ENCODE peak calls at places on chromosomes 16 and 17, in four cellular contexts. One of them, this sample, is unnamed.

GRCh38 chr16:29825145-29826044 is 5.1 kb downstream of the MVP start:
- DNase-seq in IMR-90: peak; percentile 90
- DNase-seq in A549: peak; percentile 78
- DNase-seq in HepG2: no peak
- DNase-seq in this sample: no peak

GRCh38 chr16:66205287-66206167 is 161.0 kb upstream of the CDH5 start:
- DNase-seq in IMR-90: peak; percentile 37
- DNase-seq in A549: no peak
- DNase-seq in HepG2: no peak
- DNase-seq in this sample: no peak

GRCh38 chr17:40996829-40997228 is 2.9 kb upstream of the KRTAP3-3 start:
- DNase-seq in IMR-90: no peak
- DNase-seq in A549: no peak
- DNase-seq in HepG2: no peak
- DNase-seq in this sample: no peak

GRCh38 chr16:57367111-57367752 is 5.1 kb upstream of the CX3CL1 start:
- DNase-seq in IMR-90: no peak
- DNase-seq in A549: no peak
- DNase-seq in HepG2: no peak
- DNase-seq in this sample: no peak

GRCh38 chr16:28231763-28232162 is 20.0 kb upstream of the XPO6 start:
- DNase-seq in IMR-90: no peak
- DNase-seq in A549: no peak
- DNase-seq in HepG2: no peak
- DNase-seq in this sample: no peak

GRCh38 chr17:63399316-63399715 is 46.8 kb downstream of the CYB561 start:
- DNase-seq in IMR-90: peak; percentile 70
- DNase-seq in A549: no peak
- DNase-seq in HepG2: no peak
- DNase-seq in this sample: no peak

GRCh38 chr16:1871974-1872635 is at the start of gene MEIOB:
- DNase-seq in IMR-90: no peak
- DNase-seq in A549: peak; percentile 46
- DNase-seq in HepG2: no peak
- DNase-seq in this sample: no peak

GRCh38 chr16:55257971-55258613 is 65.9 kb upstream of the IRX6 start:
- DNase-seq in IMR-90: peak; percentile 26
- DNase-seq in A549: no peak
- DNase-seq in HepG2: peak; percentile 41
- DNase-seq in this sample: peak; percentile 70

GRCh38 chr16:54938351-54939346 is 8.0 kb downstream of the IRX5 start:
- DNase-seq in IMR-90: no peak
- DNase-seq in A549: no peak
- DNase-seq in HepG2: no peak
- DNase-seq in this sample: no peak

GRCh38 chr17:20284018-20284417 is 183.3 kb downstream of the LGALS9B start:
- DNase-seq in IMR-90: peak; percentile 42
- DNase-seq in A549: no peak
- DNase-seq in HepG2: no peak
- DNase-seq in this sample: no peak

GRCh38 chr16:77157773-77158172 is 33.2 kb upstream of the MON1B start:
- DNase-seq in IMR-90: no peak
- DNase-seq in A549: no peak
- DNase-seq in HepG2: no peak
- DNase-seq in this sample: no peak

GRCh38 chr17:58184308-58184985 is 8.1 kb upstream of the EPX start:
- DNase-seq in IMR-90: peak; percentile 47
- DNase-seq in A549: no peak
- DNase-seq in HepG2: no peak
- DNase-seq in this sample: peak; percentile 22

GRCh38 chr16:73214825-73215481 is 167.0 kb upstream of the ZFHX3 start:
- DNase-seq in IMR-90: peak; percentile 93
- DNase-seq in A549: no peak
- DNase-seq in HepG2: no peak
- DNase-seq in this sample: no peak

GRCh38 chr17:28901866-28902818 is 737 bp downstream of the DHRS13 start:
- DNase-seq in IMR-90: no peak
- DNase-seq in A549: peak; percentile 36
- DNase-seq in HepG2: no peak
- DNase-seq in this sample: peak; percentile 35

GRCh38 chr16:83058376-83058775 is 431.6 kb downstream of the CDH13 start:
- DNase-seq in IMR-90: no peak
- DNase-seq in A549: no peak
- DNase-seq in HepG2: no peak
- DNase-seq in this sample: no peak

GRCh38 chr16:14186007-14186953 is 115.2 kb downstream of the MRTFB start:
- DNase-seq in IMR-90: peak; percentile 79
- DNase-seq in A549: no peak
- DNase-seq in HepG2: no peak
- DNase-seq in this sample: peak; percentile 42

GRCh38 chr17:33052856-33053255 is 61.2 kb downstream of the SPACA3 start:
- DNase-seq in IMR-90: no peak
- DNase-seq in A549: no peak
- DNase-seq in HepG2: no peak
- DNase-seq in this sample: no peak

GRCh38 chr16:75260856-75261589 is 9.6 kb upstream of the BCAR1 start:
- DNase-seq in IMR-90: no peak
- DNase-seq in A549: no peak
- DNase-seq in HepG2: no peak
- DNase-seq in this sample: no peak

GRCh38 chr16:31357324-31358156 is 2.6 kb downstream of the ITGAX start:
- DNase-seq in IMR-90: no peak
- DNase-seq in A549: no peak
- DNase-seq in HepG2: no peak
- DNase-seq in this sample: no peak

GRCh38 chr16:84650062-84650991 is 2.0 kb downstream of the KLHL36 start:
- DNase-seq in IMR-90: peak; percentile 86
- DNase-seq in A549: peak; percentile 60
- DNase-seq in HepG2: peak; percentile 44
- DNase-seq in this sample: no peak

GRCh38 chr16:67279296-67280089 is at the start of gene PLEKHG4:
- DNase-seq in IMR-90: peak; percentile 66
- DNase-seq in A549: peak; percentile 93
- DNase-seq in HepG2: peak; percentile 69
- DNase-seq in this sample: peak; percentile 95

GRCh38 chr16:73339821-73340220 is 291.9 kb upstream of the ZFHX3 start:
- DNase-seq in IMR-90: no peak
- DNase-seq in A549: no peak
- DNase-seq in HepG2: no peak
- DNase-seq in this sample: no peak

GRCh38 chr17:46027326-46028325 is 28.6 kb downstream of the STH start:
- DNase-seq in IMR-90: no peak
- DNase-seq in A549: no peak
- DNase-seq in HepG2: no peak
- DNase-seq in this sample: no peak

GRCh38 chr16:57146735-57147134 is 39.1 kb downstream of the PSME3IP1 start:
- DNase-seq in IMR-90: no peak
- DNase-seq in A549: peak; percentile 62
- DNase-seq in HepG2: peak; percentile 28
- DNase-seq in this sample: peak; percentile 57

GRCh38 chr16:49488740-49489525 is 115.3 kb downstream of the C16orf78 start:
- DNase-seq in IMR-90: no peak
- DNase-seq in A549: no peak
- DNase-seq in HepG2: no peak
- DNase-seq in this sample: no peak

GRCh38 chr17:62627904-62628603 is 584 bp downstream of the MRC2 start:
- DNase-seq in IMR-90: peak; percentile 74
- DNase-seq in A549: peak; percentile 55
- DNase-seq in HepG2: no peak
- DNase-seq in this sample: peak; percentile 34

GRCh38 chr17:43757171-43757660 is 1.4 kb downstream of the SOST start:
- DNase-seq in IMR-90: no peak
- DNase-seq in A549: no peak
- DNase-seq in HepG2: no peak
- DNase-seq in this sample: no peak

GRCh38 chr16:46866286-46866685 is 17.9 kb upstream of the GPT2 start:
- DNase-seq in IMR-90: no peak
- DNase-seq in A549: no peak
- DNase-seq in HepG2: no peak
- DNase-seq in this sample: no peak

GRCh38 chr16:19804538-19805323 is 79.9 kb downstream of the GPRC5B start:
- DNase-seq in IMR-90: no peak
- DNase-seq in A549: no peak
- DNase-seq in HepG2: no peak
- DNase-seq in this sample: no peak

GRCh38 chr17:61904094-61904710 is 23.6 kb downstream of the INTS2 start:
- DNase-seq in IMR-90: no peak
- DNase-seq in A549: no peak
- DNase-seq in HepG2: no peak
- DNase-seq in this sample: no peak

GRCh38 chr16:88810868-88811599 is 694 bp downstream of the APRT start:
- DNase-seq in IMR-90: peak; percentile 69
- DNase-seq in A549: peak; percentile 41
- DNase-seq in HepG2: peak; percentile 73
- DNase-seq in this sample: no peak

GRCh38 chr17:4175921-4176802 is 33.2 kb downstream of the CYB5D2 start:
- DNase-seq in IMR-90: peak; percentile 45
- DNase-seq in A549: no peak
- DNase-seq in HepG2: no peak
- DNase-seq in this sample: no peak
- TF ChIP-seq BHLHE40 in IMR-90: no peak
- TF ChIP-seq BHLHE40 in A549: no peak
- TF ChIP-seq BHLHE40 in HepG2: no peak
- TF ChIP-seq BHLHE40 in this sample: no peak

GRCh38 chr16:4944333-4945281 is 7.7 kb upstream of the PPL start:
- DNase-seq in IMR-90: peak; percentile 97
- DNase-seq in A549: peak; percentile 89
- DNase-seq in HepG2: peak; percentile 98
- DNase-seq in this sample: peak; percentile 54

GRCh38 chr16:4946917-4947316 is 10.0 kb upstream of the PPL start:
- DNase-seq in IMR-90: no peak
- DNase-seq in A549: no peak
- DNase-seq in HepG2: no peak
- DNase-seq in this sample: no peak

GRCh38 chr16:4947722-4948503 is 10.2 kb upstream of the SEC14L5 start:
- DNase-seq in IMR-90: no peak
- DNase-seq in A549: no peak
- DNase-seq in HepG2: peak; percentile 85
- DNase-seq in this sample: no peak

GRCh38 chr16:4948903-4949766 is 9.0 kb upstream of the SEC14L5 start:
- DNase-seq in IMR-90: no peak
- DNase-seq in A549: no peak
- DNase-seq in HepG2: no peak
- DNase-seq in this sample: no peak

GRCh38 chr16:4945560-4946502 is 8.9 kb upstream of the PPL start:
- DNase-seq in IMR-90: no peak
- DNase-seq in A549: peak; percentile 74
- DNase-seq in HepG2: no peak
- DNase-seq in this sample: no peak
- TF ChIP-seq BHLHE40 in IMR-90: no peak
- TF ChIP-seq BHLHE40 in A549: no peak
- TF ChIP-seq BHLHE40 in HepG2: no peak
- TF ChIP-seq BHLHE40 in this sample: no peak

GRCh38 chr17:17830740-17831207 is 6.0 kb downstream of the SREBF1 start:
- DNase-seq in IMR-90: no peak
- DNase-seq in A549: no peak
- DNase-seq in HepG2: peak; percentile 92
- DNase-seq in this sample: no peak

GRCh38 chr17:17832040-17832363 is 4.8 kb downstream of the SREBF1 start:
- DNase-seq in IMR-90: no peak
- DNase-seq in A549: no peak
- DNase-seq in HepG2: no peak
- DNase-seq in this sample: no peak

GRCh38 chr17:17830269-17830567 is 6.6 kb downstream of the SREBF1 start:
- DNase-seq in IMR-90: no peak
- DNase-seq in A549: no peak
- DNase-seq in HepG2: no peak
- DNase-seq in this sample: no peak

GRCh38 chr17:17833664-17834357 is 3.0 kb downstream of the SREBF1 start:
- DNase-seq in IMR-90: no peak
- DNase-seq in A549: no peak
- DNase-seq in HepG2: no peak
- DNase-seq in this sample: no peak

DNA sequence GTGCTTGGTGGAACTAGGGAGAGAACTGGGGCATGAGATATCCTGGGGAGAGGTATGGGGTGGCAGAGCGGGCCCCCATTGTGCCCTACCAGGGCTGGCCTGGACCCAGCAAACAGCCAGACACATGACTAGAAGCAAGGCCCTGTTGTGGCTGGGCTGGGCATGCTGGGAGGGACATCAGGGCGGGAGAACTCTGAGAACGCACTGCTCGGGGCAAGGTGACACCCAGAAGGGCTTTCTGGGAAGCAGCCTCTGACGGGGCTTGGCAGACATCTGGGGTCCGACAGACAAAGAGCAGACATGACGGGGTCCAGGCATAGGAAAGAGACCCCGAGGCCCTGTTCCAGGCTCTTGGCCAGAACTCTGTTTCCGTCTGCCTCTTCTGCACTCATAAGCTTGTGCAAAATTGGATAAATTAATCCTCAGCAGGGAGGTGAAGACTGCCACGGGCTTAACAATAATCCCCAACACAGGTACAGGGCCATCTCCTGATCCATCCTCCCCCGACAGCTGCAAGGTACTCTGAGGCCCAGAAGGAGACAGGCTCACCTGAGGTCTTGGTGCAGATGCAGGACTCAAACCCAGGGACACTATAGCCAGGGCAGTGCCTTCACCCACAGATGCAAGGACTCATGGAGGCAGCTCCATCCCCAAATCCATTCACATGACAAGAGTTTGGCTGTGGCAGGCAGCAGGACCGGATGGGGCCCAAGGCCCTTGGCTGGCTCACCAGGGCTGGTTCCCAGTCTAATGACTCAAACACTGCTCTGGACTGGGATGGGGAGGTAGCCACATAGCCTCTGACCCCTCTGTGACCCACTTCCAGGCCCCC is 5.4 kb downstream of the SREBF1 start:
- DNase-seq in IMR-90: no peak
- DNase-seq in A549: no peak
- DNase-seq in HepG2: no peak
- DNase-seq in this sample: no peak
- TF ChIP-seq BHLHE40 in IMR-90: no peak
- TF ChIP-seq BHLHE40 in A549: no peak
- TF ChIP-seq BHLHE40 in HepG2: no peak
- TF ChIP-seq BHLHE40 in this sample: no peak

DNA sequence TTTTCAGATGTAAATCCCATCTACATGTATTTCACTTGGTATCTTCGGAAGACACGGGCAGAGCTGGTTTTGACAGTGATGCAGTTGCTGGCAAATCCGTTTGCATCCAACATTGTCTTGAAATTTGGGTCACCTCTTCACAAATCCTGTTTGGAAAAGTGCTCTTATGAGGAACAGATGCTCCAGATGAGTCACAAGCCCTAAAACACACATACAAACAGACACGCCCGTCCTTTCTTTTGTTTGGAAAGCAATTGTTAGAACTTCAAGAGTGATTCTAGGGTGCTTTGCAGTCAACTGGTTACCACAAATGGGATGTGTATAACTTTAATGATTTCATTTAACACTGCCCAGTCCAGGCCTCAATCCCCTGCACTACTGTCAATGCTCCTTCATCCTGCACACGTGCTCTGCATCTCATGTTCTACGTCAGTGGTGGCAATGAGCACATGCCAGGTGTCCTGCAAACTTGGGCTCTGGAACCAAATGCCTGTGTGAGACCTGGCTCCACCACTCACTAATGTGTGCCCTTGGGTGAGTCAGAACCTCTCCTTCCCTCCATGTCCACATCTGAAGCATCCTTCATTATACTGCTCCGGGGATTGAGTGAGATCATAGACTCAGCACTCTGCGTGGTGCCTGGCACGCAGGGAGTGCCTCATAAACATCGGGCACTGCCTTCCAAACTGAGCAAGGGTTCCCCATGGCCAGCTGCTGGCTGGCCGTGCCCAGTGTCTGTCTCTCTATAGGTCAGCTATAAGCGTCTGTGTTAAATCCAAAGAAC is 19.3 kb upstream of the FOXF1 start:
- DNase-seq in IMR-90: peak; percentile 52
- DNase-seq in A549: no peak
- DNase-seq in HepG2: no peak
- DNase-seq in this sample: no peak
- TF ChIP-seq BHLHE40 in IMR-90: no peak
- TF ChIP-seq BHLHE40 in A549: no peak
- TF ChIP-seq BHLHE40 in HepG2: no peak
- TF ChIP-seq BHLHE40 in this sample: no peak